ENCODE peak calls at places on chromosomes 2 and 18, in six cellular contexts. One of them, this sample, is unnamed.

GRCh38 chr18:31301201-31301655 is 16.7 kb upstream of the DSG1 start:
- DNase-seq in Peyer's patch: no peak
- DNase-seq in uterus: no peak
- DNase-seq in cardiac muscle cell: no peak
- DNase-seq in astrocyte of the spinal cord: no peak
- DNase-seq in A549: no peak
- DNase-seq in this sample: no peak

GRCh38 chr2:20443276-20443920 is 3.5 kb upstream of the RHOB start:
- DNase-seq in Peyer's patch: no peak
- DNase-seq in astrocyte of the spinal cord: peak; percentile 70
- DNase-seq in cardiac muscle cell: peak; percentile 60
- DNase-seq in A549: no peak
- DNase-seq in uterus: peak; percentile 67
- DNase-seq in this sample: no peak

GRCh38 chr18:63997041-63997440 is 27.2 kb downstream of the SERPINB8 start:
- DNase-seq in Peyer's patch: no peak
- DNase-seq in A549: no peak
- DNase-seq in uterus: no peak
- DNase-seq in cardiac muscle cell: no peak
- DNase-seq in astrocyte of the spinal cord: no peak
- DNase-seq in this sample: peak; percentile 29

GRCh38 chr18:73535189-73535588 is 612.4 kb downstream of the FBXO15 start:
- DNase-seq in uterus: no peak
- DNase-seq in astrocyte of the spinal cord: no peak
- DNase-seq in A549: no peak
- DNase-seq in Peyer's patch: no peak
- DNase-seq in cardiac muscle cell: no peak
- DNase-seq in this sample: no peak

GRCh38 chr2:157196956-157197355 is 60.5 kb upstream of the GALNT5 start:
- DNase-seq in astrocyte of the spinal cord: no peak
- DNase-seq in Peyer's patch: no peak
- DNase-seq in A549: no peak
- DNase-seq in cardiac muscle cell: peak; percentile 8
- DNase-seq in uterus: no peak
- DNase-seq in this sample: no peak

GRCh38 chr2:40242315-40242714 is 209.6 kb downstream of the SLC8A1 start:
- DNase-seq in A549: no peak
- DNase-seq in Peyer's patch: no peak
- DNase-seq in astrocyte of the spinal cord: no peak
- DNase-seq in cardiac muscle cell: no peak
- DNase-seq in uterus: no peak
- DNase-seq in this sample: no peak

GRCh38 chr2:70994055-70994444 is 623 bp downstream of the TEX261 start:
- DNase-seq in Peyer's patch: no peak
- DNase-seq in uterus: no peak
- DNase-seq in cardiac muscle cell: no peak
- DNase-seq in A549: no peak
- DNase-seq in astrocyte of the spinal cord: peak; percentile 6
- DNase-seq in this sample: no peak

GRCh38 chr2:74915743-74916142 is 42.7 kb upstream of the POLE4 start:
- DNase-seq in A549: no peak
- DNase-seq in uterus: no peak
- DNase-seq in cardiac muscle cell: no peak
- DNase-seq in Peyer's patch: no peak
- DNase-seq in astrocyte of the spinal cord: peak; percentile 60
- DNase-seq in this sample: peak; percentile 47

GRCh38 chr18:11741505-11742145 is 52.6 kb downstream of the GNAL start:
- DNase-seq in A549: peak; percentile 68
- DNase-seq in astrocyte of the spinal cord: no peak
- DNase-seq in cardiac muscle cell: no peak
- DNase-seq in Peyer's patch: no peak
- DNase-seq in uterus: no peak
- DNase-seq in this sample: no peak

GRCh38 chr2:25125949-25126348 is 42.4 kb downstream of the POMC start:
- DNase-seq in astrocyte of the spinal cord: no peak
- DNase-seq in uterus: no peak
- DNase-seq in Peyer's patch: peak; percentile 0
- DNase-seq in cardiac muscle cell: no peak
- DNase-seq in A549: no peak
- DNase-seq in this sample: no peak

GRCh38 chr2:177056540-177056939 is 156.1 kb upstream of the HNRNPA3 start:
- DNase-seq in astrocyte of the spinal cord: no peak
- DNase-seq in uterus: no peak
- DNase-seq in cardiac muscle cell: no peak
- DNase-seq in A549: no peak
- DNase-seq in Peyer's patch: no peak
- DNase-seq in this sample: no peak

GRCh38 chr2:73987109-73987947 is 2.6 kb downstream of the TET3 start:
- DNase-seq in cardiac muscle cell: peak; percentile 42
- DNase-seq in uterus: no peak
- DNase-seq in A549: no peak
- DNase-seq in astrocyte of the spinal cord: peak; percentile 56
- DNase-seq in Peyer's patch: peak; percentile 71
- DNase-seq in this sample: no peak

GRCh38 chr2:155904720-155905119 is 427.8 kb downstream of the NR4A2 start:
- DNase-seq in uterus: no peak
- DNase-seq in A549: no peak
- DNase-seq in cardiac muscle cell: no peak
- DNase-seq in Peyer's patch: no peak
- DNase-seq in astrocyte of the spinal cord: no peak
- DNase-seq in this sample: no peak

GRCh38 chr18:79611040-79611681 is 68.4 kb upstream of the CTDP1 start:
- DNase-seq in Peyer's patch: no peak
- DNase-seq in A549: no peak
- DNase-seq in astrocyte of the spinal cord: peak; percentile 62
- DNase-seq in uterus: peak; percentile 61
- DNase-seq in cardiac muscle cell: no peak
- DNase-seq in this sample: no peak

GRCh38 chr2:88671786-88672427 is 19.6 kb upstream of the RPIA start:
- DNase-seq in cardiac muscle cell: peak; percentile 54
- DNase-seq in A549: peak; percentile 67
- DNase-seq in Peyer's patch: no peak
- DNase-seq in uterus: no peak
- DNase-seq in astrocyte of the spinal cord: peak; percentile 62
- DNase-seq in this sample: peak; percentile 74

GRCh38 chr2:113857454-113857853 is 32.4 kb upstream of the ACTR3 start:
- DNase-seq in uterus: no peak
- DNase-seq in cardiac muscle cell: no peak
- DNase-seq in A549: no peak
- DNase-seq in Peyer's patch: no peak
- DNase-seq in astrocyte of the spinal cord: no peak
- DNase-seq in this sample: no peak

GRCh38 chr2:181264016-181264415 is 193.2 kb upstream of the ITGA4 start:
- DNase-seq in uterus: no peak
- DNase-seq in cardiac muscle cell: no peak
- DNase-seq in astrocyte of the spinal cord: peak; percentile 3
- DNase-seq in Peyer's patch: no peak
- DNase-seq in A549: no peak
- DNase-seq in this sample: no peak

GRCh38 chr2:240441326-240441992 is 6.0 kb downstream of the GPC1 start:
- DNase-seq in A549: no peak
- DNase-seq in Peyer's patch: no peak
- DNase-seq in uterus: no peak
- DNase-seq in cardiac muscle cell: no peak
- DNase-seq in astrocyte of the spinal cord: no peak
- DNase-seq in this sample: no peak

GRCh38 chr2:96527990-96528679 is 8.4 kb upstream of the ARID5A start:
- DNase-seq in astrocyte of the spinal cord: no peak
- DNase-seq in cardiac muscle cell: no peak
- DNase-seq in Peyer's patch: no peak
- DNase-seq in uterus: peak; percentile 55
- DNase-seq in A549: no peak
- DNase-seq in this sample: no peak

GRCh38 chr18:31596081-31596872 is 4.6 kb downstream of the TTR start:
- DNase-seq in astrocyte of the spinal cord: peak; percentile 35
- DNase-seq in cardiac muscle cell: no peak
- DNase-seq in A549: no peak
- DNase-seq in Peyer's patch: no peak
- DNase-seq in uterus: no peak
- DNase-seq in this sample: no peak

GRCh38 chr18:58263055-58263732 is 219.2 kb downstream of the NEDD4L start:
- DNase-seq in cardiac muscle cell: no peak
- DNase-seq in uterus: no peak
- DNase-seq in astrocyte of the spinal cord: peak; percentile 39
- DNase-seq in Peyer's patch: no peak
- DNase-seq in A549: no peak
- DNase-seq in this sample: no peak

DNA sequence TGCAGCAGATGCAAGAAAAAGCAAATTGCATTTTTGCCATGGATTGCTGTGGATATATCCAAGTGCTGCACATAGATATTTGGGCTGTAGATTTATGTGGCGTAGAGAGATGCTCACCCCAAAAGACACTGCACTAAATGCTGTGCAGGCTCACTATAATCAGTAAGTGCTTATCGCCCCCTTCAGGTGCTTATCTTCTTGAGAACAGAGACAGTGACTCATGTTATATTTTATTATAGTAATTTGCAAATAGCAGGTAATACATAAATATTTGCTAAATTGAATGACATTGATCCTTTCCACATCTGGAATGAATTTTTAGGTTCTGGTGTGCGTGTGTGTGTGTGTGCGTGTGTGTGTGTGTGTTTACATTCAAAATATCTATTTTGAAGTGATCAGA is 36.8 kb upstream of the PLEKHM3 start:
- DNase-seq in uterus: no peak
- DNase-seq in Peyer's patch: no peak
- DNase-seq in astrocyte of the spinal cord: peak; percentile 39
- DNase-seq in A549: no peak
- DNase-seq in cardiac muscle cell: no peak
- DNase-seq in this sample: peak; percentile 52
- TF ChIP-seq CTCF in uterus: no peak
- TF ChIP-seq CTCF in Peyer's patch: no peak
- TF ChIP-seq CTCF in astrocyte of the spinal cord: peak; percentile 52
- TF ChIP-seq CTCF in A549: peak; percentile 63
- TF ChIP-seq CTCF in cardiac muscle cell: no peak
- TF ChIP-seq CTCF in this sample: peak; percentile 72

GRCh38 chr2:198928026-198928425 is 529.7 kb downstream of the SATB2 start:
- DNase-seq in astrocyte of the spinal cord: no peak
- DNase-seq in cardiac muscle cell: no peak
- DNase-seq in A549: no peak
- DNase-seq in Peyer's patch: no peak
- DNase-seq in uterus: no peak
- DNase-seq in this sample: no peak

DNA sequence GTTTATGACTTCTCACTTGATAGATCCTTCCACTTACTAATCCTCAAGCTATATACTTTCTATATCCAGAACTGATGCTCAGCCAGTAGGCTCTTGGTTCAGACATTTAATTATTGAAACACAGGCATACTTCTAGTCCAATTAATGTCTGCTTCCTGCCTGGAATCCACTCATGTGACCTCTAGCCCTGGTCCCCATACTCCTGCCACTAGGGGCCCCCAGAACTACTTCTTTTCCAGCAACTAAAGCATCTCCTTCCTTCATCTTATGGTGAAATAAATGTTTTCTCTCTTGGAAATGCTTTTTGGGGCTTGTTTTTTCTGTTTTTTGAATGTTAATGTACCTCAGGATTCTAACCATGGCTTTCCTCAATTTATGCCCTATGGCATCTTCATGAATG is 527.6 kb downstream of the SATB2 start:
- DNase-seq in astrocyte of the spinal cord: no peak
- DNase-seq in cardiac muscle cell: no peak
- DNase-seq in A549: no peak
- DNase-seq in uterus: no peak
- DNase-seq in Peyer's patch: no peak
- DNase-seq in this sample: no peak
- TF ChIP-seq CTCF in astrocyte of the spinal cord: no peak
- TF ChIP-seq CTCF in cardiac muscle cell: no peak
- TF ChIP-seq CTCF in A549: no peak
- TF ChIP-seq CTCF in uterus: no peak
- TF ChIP-seq CTCF in Peyer's patch: no peak
- TF ChIP-seq CTCF in this sample: no peak

GRCh38 chr18:48419268-48420022 is 10.3 kb upstream of the ZBTB7C start:
- DNase-seq in Peyer's patch: no peak
- DNase-seq in A549: no peak
- DNase-seq in cardiac muscle cell: no peak
- DNase-seq in astrocyte of the spinal cord: no peak
- DNase-seq in uterus: no peak
- DNase-seq in this sample: no peak
- TF ChIP-seq CTCF in Peyer's patch: no peak
- TF ChIP-seq CTCF in A549: no peak
- TF ChIP-seq CTCF in cardiac muscle cell: no peak
- TF ChIP-seq CTCF in astrocyte of the spinal cord: no peak
- TF ChIP-seq CTCF in uterus: no peak
- TF ChIP-seq CTCF in this sample: peak; percentile 12

DNA sequence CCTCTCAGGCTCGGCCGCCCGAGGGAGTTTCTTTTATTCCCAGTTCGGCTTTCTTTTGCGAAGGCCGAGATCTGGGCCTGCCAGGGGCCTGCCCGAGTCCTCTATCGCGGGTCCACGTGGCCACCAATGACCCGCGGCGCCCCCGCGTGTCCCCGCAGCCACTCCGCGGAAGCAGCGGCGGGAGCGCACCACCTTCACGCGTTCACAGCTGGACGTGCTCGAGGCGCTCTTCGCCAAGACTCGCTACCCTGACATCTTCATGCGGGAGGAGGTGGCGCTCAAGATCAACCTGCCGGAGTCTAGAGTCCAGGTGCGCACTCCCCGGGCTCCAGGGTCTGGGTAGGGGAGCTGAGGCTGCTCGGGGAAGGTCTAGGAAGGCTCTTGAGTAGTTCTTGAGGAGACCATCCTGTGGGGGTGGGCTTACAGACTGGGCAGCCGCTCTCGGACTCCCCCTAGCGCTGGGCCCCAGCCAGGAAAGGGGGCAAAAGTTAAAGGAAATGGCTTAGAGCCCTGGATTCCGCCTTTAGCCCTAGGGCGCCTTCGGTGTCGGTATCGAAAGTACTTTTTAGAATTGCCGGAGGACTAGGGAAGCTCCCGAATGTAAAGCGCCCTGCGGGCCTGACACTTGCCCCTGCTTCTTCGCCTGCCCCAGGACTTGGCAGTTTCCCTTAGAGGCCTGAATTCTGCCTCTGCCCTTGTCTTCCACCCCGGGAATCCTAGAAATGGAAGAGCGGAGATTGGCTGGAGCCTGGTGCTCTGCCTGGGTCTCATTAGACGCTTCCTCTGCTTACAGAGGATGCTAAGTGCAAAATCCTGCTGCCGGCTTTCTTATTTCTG is 3.5 kb downstream of the OTX1 start:
- DNase-seq in A549: no peak
- DNase-seq in astrocyte of the spinal cord: no peak
- DNase-seq in cardiac muscle cell: peak; percentile 2
- DNase-seq in Peyer's patch: peak; percentile 73
- DNase-seq in uterus: no peak
- DNase-seq in this sample: no peak
- TF ChIP-seq CTCF in A549: no peak
- TF ChIP-seq CTCF in astrocyte of the spinal cord: peak; percentile 39
- TF ChIP-seq CTCF in cardiac muscle cell: peak; percentile 37
- TF ChIP-seq CTCF in Peyer's patch: no peak
- TF ChIP-seq CTCF in uterus: no peak
- TF ChIP-seq CTCF in this sample: peak; percentile 48

DNA sequence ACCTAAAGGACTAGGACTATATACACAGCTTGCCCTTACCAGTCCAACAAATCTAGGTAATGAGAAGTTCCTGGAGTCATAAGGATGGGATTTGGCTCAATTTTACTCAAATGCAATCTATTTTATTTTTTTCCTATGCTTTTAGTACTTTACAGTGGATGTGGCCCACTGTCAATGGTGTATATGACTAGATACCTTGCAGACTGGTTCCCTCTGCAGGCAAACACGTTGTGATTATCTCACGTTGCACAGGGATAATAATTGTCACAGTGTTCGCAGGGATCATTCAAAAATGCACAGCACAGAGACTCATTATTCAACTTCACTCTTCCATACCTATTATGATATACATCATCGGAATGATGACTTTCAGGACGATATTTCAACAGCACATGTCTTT is 359.7 kb downstream of the MBD2 start:
- DNase-seq in uterus: no peak
- DNase-seq in cardiac muscle cell: peak; percentile 7
- DNase-seq in A549: no peak
- DNase-seq in astrocyte of the spinal cord: no peak
- DNase-seq in Peyer's patch: no peak
- DNase-seq in this sample: no peak
- TF ChIP-seq CTCF in uterus: no peak
- TF ChIP-seq CTCF in cardiac muscle cell: no peak
- TF ChIP-seq CTCF in A549: no peak
- TF ChIP-seq CTCF in astrocyte of the spinal cord: no peak
- TF ChIP-seq CTCF in Peyer's patch: no peak
- TF ChIP-seq CTCF in this sample: no peak